ENCODE peak calls at places on chromosome 4, in four cellular contexts. S is WTC11, G is T47D, R is HEK293T. C is an unnamed sample.

GRCh38 chr4:155974957-155975356 is 21.3 kb upstream of the CTSO start:
- DNase-seq in S (no peak), G (peak; percentile 56), R (no peak), C (no peak)

GRCh38 chr4:21469438-21470032 is 479.0 kb downstream of the KCNIP4 start:
- DNase-seq in S (no peak), G (peak; percentile 14), R (peak; percentile 6), C (peak; percentile 14)

GRCh38 chr4:32826169-32826568 is 2106.0 kb downstream of the PCDH7 start:
- DNase-seq in S (no peak), G (peak; percentile 38), R (no peak), C (no peak)

GRCh38 chr4:169150806-169151205 is 120.0 kb downstream of the SH3RF1 start:
- DNase-seq in S (no peak), G (no peak), R (no peak), C (no peak)

GRCh38 chr4:138406881-138407280 is 164.7 kb upstream of the SLC7A11 start:
- DNase-seq in S (no peak), G (no peak), R (no peak), C (no peak)

GRCh38 chr4:5609265-5610007 is 98.9 kb downstream of the EVC2 start:
- DNase-seq in S (no peak), G (no peak), R (no peak), C (no peak)

GRCh38 chr4:181877329-181877848 is 365.8 kb upstream of the TENM3 start:
- DNase-seq in S (no peak), G (peak; percentile 12), R (no peak), C (no peak)

GRCh38 chr4:14787894-14788293 is 214.4 kb upstream of the CPEB2 start:
- DNase-seq in S (peak; percentile 29), G (peak; percentile 8), R (peak; percentile 7), C (peak; percentile 8)

GRCh38 chr4:177287298-177287697 is 22.4 kb upstream of the NEIL3 start:
- DNase-seq in S (no peak), G (no peak), R (no peak), C (no peak)

GRCh38 chr4:147428583-147428982 is 52.3 kb upstream of the EDNRA start:
- DNase-seq in S (no peak), G (no peak), R (no peak), C (no peak)

GRCh38 chr4:141711211-141711610 is 74.8 kb downstream of the IL15 start:
- DNase-seq in S (no peak), G (peak; percentile 20), R (peak; percentile 16), C (peak; percentile 26)

GRCh38 chr4:158428242-158428641 is 93.4 kb upstream of the RXFP1 start:
- DNase-seq in S (no peak), G (no peak), R (no peak), C (peak; percentile 24)

GRCh38 chr4:18247189-18247588 is 225.6 kb upstream of the LCORL start:
- DNase-seq in S (no peak), G (no peak), R (no peak), C (no peak)

GRCh38 chr4:41060352-41061318 is 153.7 kb downstream of the APBB2 start:
- DNase-seq in S (no peak), G (no peak), R (no peak), C (peak; percentile 30)

GRCh38 chr4:143728171-143728570 is 27.7 kb upstream of the FREM3 start:
- DNase-seq in S (no peak), G (peak; percentile 15), R (no peak), C (peak; percentile 75)

GRCh38 chr4:24514808-24515207 is 69.5 kb downstream of the DHX15 start:
- DNase-seq in S (no peak), G (no peak), R (no peak), C (no peak)

GRCh38 chr4:119490335-119490734 is 138.3 kb downstream of the PDE5A start:
- DNase-seq in S (peak; percentile 11), G (peak; percentile 22), R (peak; percentile 16), C (no peak)